ENCODE peak calls at places on chromosomes 13 and 19, in ten cellular contexts. U is heart left ventricle, Z is PC-9, J is cardiac muscle cell, H is Peyer's patch, N is K562, C is spleen, S is esophagus squamous epithelium, E is MM.1S, V is neuronal stem cell. A is an unnamed sample.

GRCh38 chr19:1648926-1649541 is 3.4 kb downstream of the TCF3 start:
- DNase-seq in U (peak; percentile 18), Z (no peak), J (no peak), H (peak; percentile 73), N (no peak), C (peak; percentile 85), S (no peak), E (peak; percentile 74), V (no peak), A (no peak)

GRCh38 chr13:95741584-95742563 is 64.9 kb downstream of the DNAJC3 start:
- DNase-seq in U (no peak), Z (no peak), J (no peak), H (no peak), N (no peak), C (no peak), S (no peak), E (peak; percentile 21), V (no peak), A (no peak)

GRCh38 chr19:15675560-15675959 is 2.7 kb downstream of the CYP4F12 start:
- DNase-seq in U (no peak), Z (no peak), J (no peak), H (no peak), N (no peak), C (no peak), S (no peak), E (no peak), V (no peak), A (no peak)

GRCh38 chr19:46809534-46810272 is 21.3 kb upstream of the SLC1A5 start:
- DNase-seq in U (no peak), Z (no peak), J (no peak), H (no peak), N (no peak), C (no peak), S (no peak), E (no peak), V (no peak), A (no peak)

GRCh38 chr13:19864018-19864338 is 529 bp upstream of the ZMYM5 start:
- DNase-seq in U (peak; percentile 84), Z (peak; percentile 61), J (no peak), H (peak; percentile 83), N (peak; percentile 65), C (no peak), S (peak; percentile 23), E (peak; percentile 38), V (peak; percentile 72), A (peak; percentile 92)

GRCh38 chr19:40273469-40274360 is 11.4 kb downstream of the AKT2 start:
- DNase-seq in U (peak; percentile 49), Z (no peak), J (no peak), H (no peak), N (peak; percentile 22), C (no peak), S (no peak), E (no peak), V (no peak), A (no peak)

GRCh38 chr19:49746206-49746958 is 16.7 kb downstream of the TSKS start:
- DNase-seq in U (peak; percentile 58), Z (no peak), J (no peak), H (peak; percentile 58), N (peak; percentile 100), C (peak; percentile 83), S (no peak), E (peak; percentile 12), V (no peak), A (peak; percentile 72)

GRCh38 chr19:28864577-28865042 is 348.3 kb downstream of the UQCRFS1 start:
- DNase-seq in U (peak; percentile 86), Z (no peak), J (peak; percentile 37), H (no peak), N (no peak), C (no peak), S (no peak), E (no peak), V (no peak), A (no peak)

GRCh38 chr13:33446821-33447481 is 161.4 kb upstream of the STARD13 start:
- DNase-seq in U (no peak), Z (peak; percentile 96), J (no peak), H (no peak), N (no peak), C (no peak), S (no peak), E (no peak), V (no peak), A (no peak)

GRCh38 chr13:74320282-74320681 is 186.1 kb upstream of the KLF12 start:
- DNase-seq in U (no peak), Z (no peak), J (no peak), H (no peak), N (no peak), C (no peak), S (no peak), E (no peak), V (no peak), A (no peak)

GRCh38 chr19:51749979-51750378 is 1.7 kb downstream of the FPR1 start:
- DNase-seq in U (no peak), Z (no peak), J (no peak), H (no peak), N (no peak), C (no peak), S (no peak), E (no peak), V (no peak), A (no peak)

GRCh38 chr19:48351341-48351752 is 12.4 kb downstream of the TMEM143 start:
- DNase-seq in U (peak; percentile 67), Z (no peak), J (peak; percentile 66), H (peak; percentile 90), N (peak; percentile 86), C (peak; percentile 93), S (no peak), E (peak; percentile 78), V (peak; percentile 59), A (peak; percentile 91)

GRCh38 chr19:51398096-51398704 is 7.8 kb upstream of the C19orf84 start:
- DNase-seq in U (no peak), Z (no peak), J (peak; percentile 66), H (no peak), N (peak; percentile 36), C (no peak), S (no peak), E (no peak), V (no peak), A (no peak)

GRCh38 chr13:31045621-31046081 is 113.2 kb downstream of the TEX26 start:
- DNase-seq in U (no peak), Z (peak; percentile 95), J (no peak), H (peak; percentile 90), N (peak; percentile 30), C (no peak), S (no peak), E (no peak), V (no peak), A (peak; percentile 90)

GRCh38 chr13:91153372-91153771 is 194.1 kb upstream of the MIR17HG start:
- DNase-seq in U (no peak), Z (no peak), J (no peak), H (no peak), N (no peak), C (no peak), S (no peak), E (no peak), V (no peak), A (no peak)
- H3K27me3 ChIP-seq in U (peaks cover 5% of the 10 kb centered on the region), Z (no peaks in the 10 kb centered on the region), J (no peaks in the 10 kb centered on the region), H (no peaks in the 10 kb centered on the region), N (no peaks in the 10 kb centered on the region), C (no peaks in the 10 kb centered on the region), S (peaks cover 56% of the 10 kb centered on the region), E (no peaks in the 10 kb centered on the region), V (no peaks in the 10 kb centered on the region), A (peaks cover 4% of the 10 kb centered on the region)

DNA sequence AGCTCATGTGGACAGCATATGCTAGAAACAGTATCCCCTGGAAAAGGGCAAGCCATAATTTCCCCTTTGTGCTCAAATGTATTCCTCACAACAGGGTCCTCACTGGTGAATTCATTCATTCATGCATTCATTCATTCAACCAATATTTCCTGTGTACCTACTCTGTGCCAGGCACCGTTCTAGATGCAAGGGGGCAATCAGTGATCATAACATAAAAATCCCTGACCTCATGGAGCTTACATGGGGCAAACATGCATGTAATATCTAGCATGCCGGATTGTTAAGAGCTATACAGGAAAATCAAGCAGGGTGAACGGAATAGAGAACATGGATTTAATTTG is 2.6 kb downstream of the RANBP3 start:
- DNase-seq in U (no peak), Z (no peak), J (no peak), H (no peak), N (no peak), C (no peak), S (no peak), E (no peak), V (no peak), A (no peak)
- H3K4me1 ChIP-seq in U (peaks cover 24% of the 10 kb centered on the region), Z (peaks cover 16% of the 10 kb centered on the region), J (peaks cover 6% of the 10 kb centered on the region), H (peaks cover 60% of the 10 kb centered on the region), N (peaks cover 33% of the 10 kb centered on the region), C (peaks cover 69% of the 10 kb centered on the region), S (peaks cover 31% of the 10 kb centered on the region), E (peaks cover 29% of the 10 kb centered on the region), V (peaks cover 13% of the 10 kb centered on the region), A (peaks cover 33% of the 10 kb centered on the region)

DNA sequence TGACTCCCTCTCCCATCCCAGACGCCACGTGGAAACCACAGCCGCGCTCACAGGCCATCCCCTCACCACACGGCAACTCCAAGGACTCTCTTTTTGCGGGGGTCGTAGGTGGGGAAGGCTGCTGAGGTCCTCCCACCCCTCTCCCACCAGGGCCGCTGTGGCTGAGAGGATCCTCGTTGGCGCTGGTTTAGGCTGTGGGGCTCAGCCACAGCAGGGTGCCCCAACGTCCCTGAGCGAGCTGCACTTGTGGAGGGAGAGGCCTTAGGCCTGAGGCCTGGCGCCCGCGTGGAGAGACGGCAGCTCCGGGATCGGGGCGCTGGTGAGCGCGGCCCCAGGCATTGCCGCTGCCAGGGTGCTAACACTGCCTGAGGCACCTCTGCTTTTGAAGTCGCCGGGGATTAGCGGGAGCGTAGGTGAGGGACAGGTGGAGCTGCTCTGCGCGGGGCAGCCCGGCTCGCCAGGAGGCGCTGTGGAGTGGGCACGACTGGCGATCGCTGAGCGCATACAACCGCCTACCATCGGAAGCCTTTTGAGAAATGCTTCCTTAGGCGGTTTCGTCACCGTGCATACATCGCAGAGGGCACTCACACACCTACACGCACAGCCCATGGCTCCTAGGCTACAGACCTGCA is 9.0 kb downstream of the ZSCAN1 start:
- DNase-seq in U (no peak), Z (no peak), J (no peak), H (no peak), N (no peak), C (no peak), S (no peak), E (no peak), V (no peak), A (no peak)
- H3K9me3 ChIP-seq in U (no peaks in the 10 kb centered on the region), Z (no peaks in the 10 kb centered on the region), J (no peaks in the 10 kb centered on the region), H (no peaks in the 10 kb centered on the region), N (no peaks in the 10 kb centered on the region), C (no peaks in the 10 kb centered on the region), S (peaks cover 97% of the 10 kb centered on the region), E (no peaks in the 10 kb centered on the region), V (peaks cover 32% of the 10 kb centered on the region), A (peaks cover 10% of the 10 kb centered on the region)

GRCh38 chr13:112067871-112068305 is 939 bp downstream of the SOX1 start:
- DNase-seq in U (no peak), Z (no peak), J (peak; percentile 34), H (no peak), N (no peak), C (peak; percentile 48), S (no peak), E (no peak), V (no peak), A (no peak)
- H3K27me3 ChIP-seq in U (peaks cover 86% of the 10 kb centered on the region), Z (peaks cover 33% of the 10 kb centered on the region), J (peaks cover 100% of the 10 kb centered on the region), H (peaks cover 74% of the 10 kb centered on the region), N (peaks cover 7% of the 10 kb centered on the region), C (peaks cover 87% of the 10 kb centered on the region), S (peaks cover 100% of the 10 kb centered on the region), E (no peaks in the 10 kb centered on the region), V (peaks cover 13% of the 10 kb centered on the region), A (peaks cover 83% of the 10 kb centered on the region)